ENCODE peak calls at places on chromosomes 4 and X, in six cellular contexts. One of them, this sample, is unnamed.

GRCh38 chrX:108224727-108225455 is 133.3 kb downstream of the ATG4A start:
- DNase-seq in activated CD4-positive, alpha-beta T cell treated with anti-CD3 and anti-CD28 coated beads, Interleukin-2, amount 10 ng/mL, durations not matched to agents 7 days and 5 days: peak
- DNase-seq in GM13976: peak
- DNase-seq in dermis blood vessel endothelial cell: peak
- DNase-seq in SK-N-DZ: peak
- DNase-seq in stimulated activated CD4-positive, alpha-beta T cell treated with anti-CD3 and anti-CD28 coated beads, Interleukin-15, amount 100 ng/mL, for 1 hour: no peak
- DNase-seq in this sample: no peak

GRCh38 chrX:111375747-111376146 is 36.2 kb downstream of the DCX start:
- DNase-seq in SK-N-DZ: no peak
- DNase-seq in stimulated activated CD4-positive, alpha-beta T cell treated with anti-CD3 and anti-CD28 coated beads, Interleukin-15, amount 100 ng/mL, for 1 hour: no peak
- DNase-seq in activated CD4-positive, alpha-beta T cell treated with anti-CD3 and anti-CD28 coated beads, Interleukin-2, amount 10 ng/mL, durations not matched to agents 7 days and 5 days: no peak
- DNase-seq in dermis blood vessel endothelial cell: no peak
- DNase-seq in GM13976: no peak
- DNase-seq in this sample: no peak

GRCh38 chr4:188012546-188012945 is 17.0 kb downstream of the ZFP42 start:
- DNase-seq in activated CD4-positive, alpha-beta T cell treated with anti-CD3 and anti-CD28 coated beads, Interleukin-2, amount 10 ng/mL, durations not matched to agents 7 days and 5 days: no peak
- DNase-seq in SK-N-DZ: no peak
- DNase-seq in GM13976: no peak
- DNase-seq in dermis blood vessel endothelial cell: no peak
- DNase-seq in stimulated activated CD4-positive, alpha-beta T cell treated with anti-CD3 and anti-CD28 coated beads, Interleukin-15, amount 100 ng/mL, for 1 hour: no peak
- DNase-seq in this sample: no peak

GRCh38 chrX:39629001-39629400 is 468.8 kb downstream of the BCOR start:
- DNase-seq in GM13976: no peak
- DNase-seq in dermis blood vessel endothelial cell: no peak
- DNase-seq in stimulated activated CD4-positive, alpha-beta T cell treated with anti-CD3 and anti-CD28 coated beads, Interleukin-15, amount 100 ng/mL, for 1 hour: no peak
- DNase-seq in activated CD4-positive, alpha-beta T cell treated with anti-CD3 and anti-CD28 coated beads, Interleukin-2, amount 10 ng/mL, durations not matched to agents 7 days and 5 days: no peak
- DNase-seq in SK-N-DZ: no peak
- DNase-seq in this sample: no peak

GRCh38 chr4:187903700-187904099 is 91.9 kb upstream of the ZFP42 start:
- DNase-seq in SK-N-DZ: no peak
- DNase-seq in dermis blood vessel endothelial cell: no peak
- DNase-seq in activated CD4-positive, alpha-beta T cell treated with anti-CD3 and anti-CD28 coated beads, Interleukin-2, amount 10 ng/mL, durations not matched to agents 7 days and 5 days: no peak
- DNase-seq in stimulated activated CD4-positive, alpha-beta T cell treated with anti-CD3 and anti-CD28 coated beads, Interleukin-15, amount 100 ng/mL, for 1 hour: no peak
- DNase-seq in GM13976: no peak
- DNase-seq in this sample: no peak

GRCh38 chrX:119516157-119516702 is 48.0 kb downstream of the SLC25A5 start:
- DNase-seq in dermis blood vessel endothelial cell: peak
- DNase-seq in GM13976: peak
- DNase-seq in activated CD4-positive, alpha-beta T cell treated with anti-CD3 and anti-CD28 coated beads, Interleukin-2, amount 10 ng/mL, durations not matched to agents 7 days and 5 days: peak
- DNase-seq in SK-N-DZ: peak
- DNase-seq in stimulated activated CD4-positive, alpha-beta T cell treated with anti-CD3 and anti-CD28 coated beads, Interleukin-15, amount 100 ng/mL, for 1 hour: no peak
- DNase-seq in this sample: no peak

GRCh38 chr4:85940131-85940530 is 419.7 kb downstream of the MAPK10 start:
- DNase-seq in activated CD4-positive, alpha-beta T cell treated with anti-CD3 and anti-CD28 coated beads, Interleukin-2, amount 10 ng/mL, durations not matched to agents 7 days and 5 days: no peak
- DNase-seq in GM13976: no peak
- DNase-seq in dermis blood vessel endothelial cell: no peak
- DNase-seq in stimulated activated CD4-positive, alpha-beta T cell treated with anti-CD3 and anti-CD28 coated beads, Interleukin-15, amount 100 ng/mL, for 1 hour: no peak
- DNase-seq in SK-N-DZ: peak
- DNase-seq in this sample: no peak

GRCh38 chr4:189305500-189305899 is 635.2 kb upstream of the FRG1 start:
- DNase-seq in stimulated activated CD4-positive, alpha-beta T cell treated with anti-CD3 and anti-CD28 coated beads, Interleukin-15, amount 100 ng/mL, for 1 hour: no peak
- DNase-seq in SK-N-DZ: peak
- DNase-seq in dermis blood vessel endothelial cell: no peak
- DNase-seq in activated CD4-positive, alpha-beta T cell treated with anti-CD3 and anti-CD28 coated beads, Interleukin-2, amount 10 ng/mL, durations not matched to agents 7 days and 5 days: no peak
- DNase-seq in GM13976: no peak
- DNase-seq in this sample: no peak

GRCh38 chr4:173522160-173522873 is 7.7 kb downstream of the HAND2 start:
- DNase-seq in dermis blood vessel endothelial cell: peak
- DNase-seq in GM13976: peak
- DNase-seq in stimulated activated CD4-positive, alpha-beta T cell treated with anti-CD3 and anti-CD28 coated beads, Interleukin-15, amount 100 ng/mL, for 1 hour: no peak
- DNase-seq in SK-N-DZ: peak
- DNase-seq in activated CD4-positive, alpha-beta T cell treated with anti-CD3 and anti-CD28 coated beads, Interleukin-2, amount 10 ng/mL, durations not matched to agents 7 days and 5 days: no peak
- DNase-seq in this sample: no peak

GRCh38 chr4:168150651-168151050 is 58.3 kb downstream of the ANXA10 start:
- DNase-seq in activated CD4-positive, alpha-beta T cell treated with anti-CD3 and anti-CD28 coated beads, Interleukin-2, amount 10 ng/mL, durations not matched to agents 7 days and 5 days: no peak
- DNase-seq in stimulated activated CD4-positive, alpha-beta T cell treated with anti-CD3 and anti-CD28 coated beads, Interleukin-15, amount 100 ng/mL, for 1 hour: no peak
- DNase-seq in GM13976: no peak
- DNase-seq in dermis blood vessel endothelial cell: no peak
- DNase-seq in SK-N-DZ: no peak
- DNase-seq in this sample: no peak

GRCh38 chr4:2245787-2246275 is 3.9 kb upstream of the HAUS3 start:
- DNase-seq in GM13976: peak
- DNase-seq in stimulated activated CD4-positive, alpha-beta T cell treated with anti-CD3 and anti-CD28 coated beads, Interleukin-15, amount 100 ng/mL, for 1 hour: no peak
- DNase-seq in SK-N-DZ: no peak
- DNase-seq in activated CD4-positive, alpha-beta T cell treated with anti-CD3 and anti-CD28 coated beads, Interleukin-2, amount 10 ng/mL, durations not matched to agents 7 days and 5 days: no peak
- DNase-seq in dermis blood vessel endothelial cell: no peak
- DNase-seq in this sample: no peak

GRCh38 chrX:12930150-12930549 is 23.7 kb downstream of the TLR8 start:
- DNase-seq in SK-N-DZ: no peak
- DNase-seq in dermis blood vessel endothelial cell: no peak
- DNase-seq in GM13976: no peak
- DNase-seq in stimulated activated CD4-positive, alpha-beta T cell treated with anti-CD3 and anti-CD28 coated beads, Interleukin-15, amount 100 ng/mL, for 1 hour: no peak
- DNase-seq in activated CD4-positive, alpha-beta T cell treated with anti-CD3 and anti-CD28 coated beads, Interleukin-2, amount 10 ng/mL, durations not matched to agents 7 days and 5 days: no peak
- DNase-seq in this sample: no peak

GRCh38 chr4:123304151-123305021 is 92.2 kb upstream of the SPRY1 start:
- DNase-seq in activated CD4-positive, alpha-beta T cell treated with anti-CD3 and anti-CD28 coated beads, Interleukin-2, amount 10 ng/mL, durations not matched to agents 7 days and 5 days: no peak
- DNase-seq in dermis blood vessel endothelial cell: no peak
- DNase-seq in stimulated activated CD4-positive, alpha-beta T cell treated with anti-CD3 and anti-CD28 coated beads, Interleukin-15, amount 100 ng/mL, for 1 hour: no peak
- DNase-seq in SK-N-DZ: no peak
- DNase-seq in GM13976: no peak
- DNase-seq in this sample: no peak

GRCh38 chr4:23888421-23889319 is 1.2 kb downstream of the PPARGC1A start:
- DNase-seq in SK-N-DZ: peak
- DNase-seq in GM13976: no peak
- DNase-seq in activated CD4-positive, alpha-beta T cell treated with anti-CD3 and anti-CD28 coated beads, Interleukin-2, amount 10 ng/mL, durations not matched to agents 7 days and 5 days: no peak
- DNase-seq in stimulated activated CD4-positive, alpha-beta T cell treated with anti-CD3 and anti-CD28 coated beads, Interleukin-15, amount 100 ng/mL, for 1 hour: no peak
- DNase-seq in dermis blood vessel endothelial cell: no peak
- DNase-seq in this sample: no peak

GRCh38 chr4:76993787-76994641 is 44.5 kb downstream of the SEPTIN11 start:
- DNase-seq in SK-N-DZ: no peak
- DNase-seq in GM13976: peak
- DNase-seq in dermis blood vessel endothelial cell: no peak
- DNase-seq in stimulated activated CD4-positive, alpha-beta T cell treated with anti-CD3 and anti-CD28 coated beads, Interleukin-15, amount 100 ng/mL, for 1 hour: no peak
- DNase-seq in activated CD4-positive, alpha-beta T cell treated with anti-CD3 and anti-CD28 coated beads, Interleukin-2, amount 10 ng/mL, durations not matched to agents 7 days and 5 days: peak
- DNase-seq in this sample: no peak

This sample was measured in cortex of kidney.